ENCODE peak calls at places on chromosomes 7 and 10, in nine cellular contexts. J, H, W, K, B, L, C, O and A are unnamed samples.

GRCh38 chr7:22683379-22683778 is 43.6 kb upstream of the IL6 start:
- DNase-seq in J (no peak), H (no peak), W (no peak), K (no peak), B (no peak), L (no peak), C (no peak), O (no peak), A (no peak)

GRCh38 chr10:97518601-97519043 is 19.9 kb downstream of the UBTD1 start:
- DNase-seq in J (no peak), H (peak; percentile 27), W (no peak), K (no peak), B (no peak), L (peak; percentile 19), C (no peak), O (no peak), A (no peak)

GRCh38 chr7:143901710-143902587 is at the start of gene TCAF1:
- DNase-seq in J (peak; percentile 98), H (peak; percentile 95), W (peak; percentile 72), K (peak; percentile 89), B (peak; percentile 95), L (peak; percentile 84), C (peak; percentile 82), O (peak; percentile 73), A (peak; percentile 51)

GRCh38 chr7:20299647-20300312 is 30.9 kb upstream of the ITGB8 start:
- DNase-seq in J (no peak), H (peak; percentile 31), W (no peak), K (no peak), B (peak; percentile 12), L (no peak), C (no peak), O (no peak), A (no peak)

GRCh38 chr10:94630017-94630688 is 53.4 kb upstream of the CYP2C18 start:
- DNase-seq in J (no peak), H (peak; percentile 44), W (no peak), K (peak; percentile 36), B (peak; percentile 34), L (peak; percentile 12), C (no peak), O (no peak), A (no peak)

GRCh38 chr10:23362879-23363787 is 18.5 kb upstream of the C10orf67 start:
- DNase-seq in J (no peak), H (no peak), W (no peak), K (no peak), B (no peak), L (no peak), C (peak; percentile 26), O (no peak), A (no peak)

GRCh38 chr7:70259497-70259896 is 661.2 kb downstream of the AUTS2 start:
- DNase-seq in J (no peak), H (no peak), W (no peak), K (no peak), B (no peak), L (no peak), C (no peak), O (no peak), A (no peak)

GRCh38 chr10:50367732-50368131 is 116.4 kb upstream of the ASAH2 start:
- DNase-seq in J (no peak), H (peak; percentile 72), W (no peak), K (no peak), B (peak; percentile 41), L (peak; percentile 49), C (no peak), O (no peak), A (no peak)

GRCh38 chr10:114681542-114681941 is 23.5 kb upstream of the ABLIM1 start:
- DNase-seq in J (no peak), H (no peak), W (peak; percentile 48), K (no peak), B (peak; percentile 39), L (peak; percentile 16), C (no peak), O (no peak), A (no peak)

GRCh38 chr10:132788180-132788830 is 2.4 kb upstream of the NKX6-2 start:
- DNase-seq in J (no peak), H (peak; percentile 11), W (no peak), K (no peak), B (no peak), L (no peak), C (no peak), O (no peak), A (no peak)

GRCh38 chr7:70215491-70215890 is 617.2 kb downstream of the AUTS2 start:
- DNase-seq in J (no peak), H (no peak), W (no peak), K (no peak), B (no peak), L (no peak), C (no peak), O (no peak), A (no peak)

GRCh38 chr7:96415293-96415940 is 93.5 kb upstream of the SLC25A13 start:
- DNase-seq in J (peak; percentile 30), H (no peak), W (no peak), K (no peak), B (no peak), L (no peak), C (no peak), O (no peak), A (no peak)

GRCh38 chr7:152335900-152336571 is 99.8 kb downstream of the KMT2C start:
- DNase-seq in J (no peak), H (no peak), W (no peak), K (no peak), B (no peak), L (no peak), C (no peak), O (no peak), A (no peak)

GRCh38 chr7:691361-692045 is 35.0 kb upstream of the DNAAF5 start:
- DNase-seq in J (no peak), H (no peak), W (no peak), K (no peak), B (no peak), L (no peak), C (no peak), O (no peak), A (no peak)

GRCh38 chr7:98878365-98879197 is at the start of gene TRRAP:
- DNase-seq in J (peak; percentile 86), H (peak; percentile 72), W (no peak), K (peak; percentile 33), B (peak; percentile 67), L (peak; percentile 23), C (peak; percentile 86), O (peak; percentile 55), A (no peak)